ENCODE peak calls at places on chromosomes 6 and 20, in four cellular contexts. D is HTR-8/SVneo; X is activated CD4-positive, alpha-beta T cell treated with anti-CD3 and anti-CD28 coated beads, Interleukin-2, amount 50 U/mL, for 4 hours; J is CD8-positive, alpha-beta memory T cell. V is an unnamed sample.

GRCh38 chr20:51447097-51447764 is 95.3 kb downstream of the NFATC2 start:
- DNase-seq in J (no peak), D (peak; percentile 98), X (no peak), V (no peak)

GRCh38 chr6:42921801-42922200 is 5.9 kb downstream of the PTCRA start:
- DNase-seq in X (no peak), J (no peak), D (no peak), V (no peak)

GRCh38 chr6:22145823-22146379 is 150.9 kb downstream of the PRL start:
- DNase-seq in X (no peak), D (peak; percentile 10), J (no peak), V (no peak)

GRCh38 chr6:107539849-107540464 is 50.0 kb downstream of the SOBP start:
- DNase-seq in X (no peak), J (no peak), D (no peak), V (no peak)

GRCh38 chr6:44122821-44123220 is 4.4 kb downstream of the MRPL14 start:
- DNase-seq in J (no peak), D (no peak), X (no peak), V (no peak)

GRCh38 chr20:1403624-1404023 is 10.8 kb upstream of the FKBP1A start:
- DNase-seq in D (no peak), X (no peak), J (no peak), V (no peak)

GRCh38 chr6:159487636-159488035 is 205.4 kb downstream of the SOD2 start:
- DNase-seq in X (no peak), D (no peak), J (no peak), V (no peak)

GRCh38 chr6:121810346-121811032 is 375.0 kb downstream of the GJA1 start:
- DNase-seq in J (no peak), D (no peak), X (no peak), V (no peak)

GRCh38 chr6:76644231-76644630 is 571.8 kb upstream of the IMPG1 start:
- DNase-seq in X (no peak), D (no peak), J (no peak), V (no peak)

GRCh38 chr6:110491644-110492317 is 15.4 kb upstream of the SLC22A16 start:
- DNase-seq in X (no peak), D (peak; percentile 28), J (no peak), V (no peak)

V was measured in GM19239.